ENCODE peak calls at places on chromosomes 1 and 21, in five cellular contexts. One of them, this sample, is unnamed.

GRCh38 chr1:204070895-204071294 is 2.0 kb upstream of the SOX13 start:
- DNase-seq in SK-N-SH: no peak
- DNase-seq in HCT116: no peak
- DNase-seq in GM12878: no peak
- DNase-seq in HepG2: no peak
- DNase-seq in this sample: no peak

GRCh38 chr1:21921100-21921875 is 15.8 kb downstream of the HSPG2 start:
- DNase-seq in SK-N-SH: no peak
- DNase-seq in HepG2: peak
- DNase-seq in HCT116: no peak
- DNase-seq in GM12878: no peak
- DNase-seq in this sample: no peak

GRCh38 chr21:26840206-26840605 is 5.0 kb downstream of the ADAMTS1 start:
- DNase-seq in GM12878: no peak
- DNase-seq in HepG2: no peak
- DNase-seq in HCT116: no peak
- DNase-seq in SK-N-SH: no peak
- DNase-seq in this sample: no peak

GRCh38 chr21:18384771-18385170 is 18.8 kb downstream of the TMPRSS15 start:
- DNase-seq in SK-N-SH: peak
- DNase-seq in HepG2: no peak
- DNase-seq in GM12878: no peak
- DNase-seq in HCT116: no peak
- DNase-seq in this sample: peak

GRCh38 chr21:15293251-15293650 is 228.5 kb upstream of the NRIP1 start:
- DNase-seq in SK-N-SH: no peak
- DNase-seq in HCT116: peak
- DNase-seq in GM12878: no peak
- DNase-seq in HepG2: peak
- DNase-seq in this sample: no peak

GRCh38 chr1:107512836-107513235 is 372.0 kb downstream of the NTNG1 start:
- DNase-seq in HepG2: no peak
- DNase-seq in HCT116: no peak
- DNase-seq in GM12878: no peak
- DNase-seq in SK-N-SH: no peak
- DNase-seq in this sample: no peak

GRCh38 chr1:93177991-93178390 is 2.2 kb downstream of the TMED5 start:
- DNase-seq in GM12878: no peak
- DNase-seq in HepG2: no peak
- DNase-seq in SK-N-SH: no peak
- DNase-seq in HCT116: no peak
- DNase-seq in this sample: no peak

GRCh38 chr1:164774413-164774812 is 215.4 kb downstream of the PBX1 start:
- DNase-seq in GM12878: no peak
- DNase-seq in SK-N-SH: no peak
- DNase-seq in HepG2: no peak
- DNase-seq in HCT116: no peak
- DNase-seq in this sample: no peak

GRCh38 chr1:32335951-32336867 is at the start of gene MARCKSL1:
- DNase-seq in HCT116: peak
- DNase-seq in GM12878: no peak
- DNase-seq in SK-N-SH: peak
- DNase-seq in HepG2: peak
- DNase-seq in this sample: peak

GRCh38 chr1:86758570-86758969 is 54.2 kb downstream of the SH3GLB1 start:
- DNase-seq in HepG2: peak
- DNase-seq in SK-N-SH: no peak
- DNase-seq in HCT116: no peak
- DNase-seq in GM12878: no peak
- DNase-seq in this sample: no peak

GRCh38 chr1:13804240-13804633 is 104.2 kb downstream of the PRDM2 start:
- DNase-seq in HepG2: no peak
- DNase-seq in SK-N-SH: no peak
- DNase-seq in HCT116: no peak
- DNase-seq in GM12878: no peak
- DNase-seq in this sample: no peak

GRCh38 chr1:63116016-63116415 is 206.4 kb upstream of the FOXD3 start:
- DNase-seq in GM12878: no peak
- DNase-seq in HCT116: no peak
- DNase-seq in HepG2: no peak
- DNase-seq in SK-N-SH: no peak
- DNase-seq in this sample: no peak

GRCh38 chr21:45551316-45551715 is 9.1 kb upstream of the SLC19A1 start:
- DNase-seq in SK-N-SH: no peak
- DNase-seq in HepG2: no peak
- DNase-seq in HCT116: peak
- DNase-seq in GM12878: peak
- DNase-seq in this sample: no peak

GRCh38 chr1:208174736-208175507 is 69.3 kb downstream of the PLXNA2 start:
- DNase-seq in GM12878: no peak
- DNase-seq in HepG2: peak
- DNase-seq in HCT116: no peak
- DNase-seq in SK-N-SH: no peak
- DNase-seq in this sample: no peak

GRCh38 chr1:26721669-26722355 is 26.0 kb downstream of the ARID1A start:
- DNase-seq in HepG2: no peak
- DNase-seq in HCT116: no peak
- DNase-seq in SK-N-SH: no peak
- DNase-seq in GM12878: no peak
- DNase-seq in this sample: no peak

GRCh38 chr1:24147194-24147593 is 4.3 kb upstream of the IL22RA1 start:
- DNase-seq in HCT116: no peak
- DNase-seq in GM12878: no peak
- DNase-seq in HepG2: no peak
- DNase-seq in SK-N-SH: no peak
- DNase-seq in this sample: no peak

GRCh38 chr1:48841945-48842344 is 65.3 kb upstream of the BEND5 start:
- DNase-seq in HCT116: no peak
- DNase-seq in GM12878: no peak
- DNase-seq in HepG2: no peak
- DNase-seq in SK-N-SH: no peak
- DNase-seq in this sample: no peak

GRCh38 chr1:151144474-151145157 is 1.8 kb downstream of the SEMA6C start:
- DNase-seq in GM12878: no peak
- DNase-seq in SK-N-SH: no peak
- DNase-seq in HepG2: no peak
- DNase-seq in HCT116: no peak
- DNase-seq in this sample: no peak

GRCh38 chr1:92805216-92805615 is 20.3 kb upstream of the EVI5 start:
- DNase-seq in HCT116: no peak
- DNase-seq in SK-N-SH: no peak
- DNase-seq in HepG2: no peak
- DNase-seq in GM12878: no peak
- DNase-seq in this sample: no peak

GRCh38 chr1:228208831-228209524 is 1.1 kb downstream of the OBSCN start:
- DNase-seq in HCT116: no peak
- DNase-seq in HepG2: no peak
- DNase-seq in GM12878: no peak
- DNase-seq in SK-N-SH: no peak
- DNase-seq in this sample: no peak

GRCh38 chr1:8482844-8483436 is 165.0 kb downstream of the SLC45A1 start:
- DNase-seq in SK-N-SH: no peak
- DNase-seq in HepG2: no peak
- DNase-seq in GM12878: no peak
- DNase-seq in HCT116: no peak
- DNase-seq in this sample: no peak

GRCh38 chr1:201050515-201051277 is 27.2 kb upstream of the KIF21B start:
- DNase-seq in HCT116: no peak
- DNase-seq in GM12878: no peak
- DNase-seq in HepG2: no peak
- DNase-seq in SK-N-SH: no peak
- DNase-seq in this sample: no peak

GRCh38 chr1:201053155-201053860 is 29.8 kb upstream of the KIF21B start:
- DNase-seq in GM12878: no peak
- DNase-seq in HCT116: no peak
- DNase-seq in SK-N-SH: peak
- DNase-seq in HepG2: no peak
- DNase-seq in this sample: no peak

GRCh38 chr1:201048521-201048920 is 25.0 kb upstream of the KIF21B start:
- DNase-seq in GM12878: no peak
- DNase-seq in SK-N-SH: no peak
- DNase-seq in HCT116: no peak
- DNase-seq in HepG2: no peak
- DNase-seq in this sample: no peak

GRCh38 chr1:201051399-201051798 is 27.9 kb upstream of the KIF21B start:
- DNase-seq in HCT116: no peak
- DNase-seq in GM12878: no peak
- DNase-seq in HepG2: no peak
- DNase-seq in SK-N-SH: no peak
- DNase-seq in this sample: no peak

GRCh38 chr1:201049248-201049831 is 25.8 kb upstream of the KIF21B start:
- DNase-seq in HCT116: no peak
- DNase-seq in SK-N-SH: peak
- DNase-seq in HepG2: no peak
- DNase-seq in GM12878: no peak
- DNase-seq in this sample: no peak
- TF ChIP-seq JUND in HCT116: no peak
- TF ChIP-seq JUND in SK-N-SH: no peak
- TF ChIP-seq JUND in HepG2: no peak
- TF ChIP-seq JUND in GM12878: no peak
- TF ChIP-seq JUND in this sample: no peak

GRCh38 chr1:206059354-206059915 is 6.5 kb downstream of the RHEX start:
- DNase-seq in SK-N-SH: no peak
- DNase-seq in GM12878: no peak
- DNase-seq in HepG2: no peak
- DNase-seq in HCT116: no peak
- DNase-seq in this sample: no peak
- TF ChIP-seq JUND in SK-N-SH: no peak
- TF ChIP-seq JUND in GM12878: no peak
- TF ChIP-seq JUND in HepG2: no peak
- TF ChIP-seq JUND in HCT116: no peak
- TF ChIP-seq JUND in this sample: no peak

DNA sequence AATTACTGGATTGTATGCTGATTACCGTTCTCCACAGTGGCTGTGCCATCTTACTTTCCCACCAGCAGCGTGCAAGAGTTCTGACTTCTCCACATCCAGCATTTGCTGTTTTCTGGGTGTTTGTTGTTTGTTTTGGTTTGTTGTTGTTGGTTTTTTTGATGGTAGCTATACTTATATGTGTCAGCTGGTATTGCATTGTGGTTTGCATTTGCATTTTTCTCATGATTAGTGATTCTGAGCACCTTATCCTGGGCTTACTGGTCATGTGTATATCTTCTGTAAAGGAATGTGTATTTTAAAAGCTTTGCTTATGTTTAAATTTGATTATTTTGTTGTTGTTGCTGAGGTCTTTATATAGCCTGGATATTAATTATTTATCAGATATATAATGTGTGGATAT is 66.9 kb upstream of the MAP1LC3C start:
- DNase-seq in HCT116: no peak
- DNase-seq in HepG2: no peak
- DNase-seq in SK-N-SH: no peak
- DNase-seq in GM12878: no peak
- DNase-seq in this sample: no peak
- TF ChIP-seq JUND in HCT116: no peak
- TF ChIP-seq JUND in HepG2: no peak
- TF ChIP-seq JUND in SK-N-SH: no peak
- TF ChIP-seq JUND in GM12878: no peak
- TF ChIP-seq JUND in this sample: no peak

DNA sequence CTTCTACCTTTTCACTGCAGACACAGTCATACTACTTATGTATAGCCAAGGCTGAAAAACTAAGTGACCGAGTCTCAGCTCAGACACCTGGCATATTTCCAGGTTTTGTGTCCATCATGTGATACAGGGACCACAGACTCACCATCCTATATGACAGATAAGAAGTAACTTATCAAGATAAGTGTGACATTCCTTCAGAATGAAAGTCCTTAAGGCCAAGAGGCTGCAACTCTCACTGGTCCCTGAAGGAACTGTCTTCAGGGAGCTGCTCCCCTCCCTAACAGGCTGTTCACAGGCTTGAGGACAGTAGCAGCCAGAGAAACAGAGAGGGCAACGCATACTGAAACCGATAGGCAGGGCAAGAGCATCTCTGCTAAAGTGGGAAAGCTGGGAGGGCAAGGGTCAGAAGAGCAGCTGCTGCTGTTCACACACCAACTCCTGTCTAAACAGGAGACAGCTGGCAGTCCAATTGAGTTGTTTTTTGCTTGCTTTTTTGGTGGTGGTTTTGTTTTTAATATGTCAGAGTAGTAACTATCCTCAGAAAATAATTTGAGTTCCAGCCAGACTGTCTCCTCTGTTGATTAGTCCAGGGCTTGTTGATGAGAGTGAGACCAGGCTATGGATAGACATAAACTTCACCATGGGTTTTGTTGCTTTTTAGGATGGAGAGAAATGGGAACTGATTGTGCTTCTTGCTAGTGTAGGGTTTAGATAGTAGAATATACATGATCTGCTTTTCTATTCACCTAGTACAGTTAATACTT is 67.7 kb downstream of the MACF1 start:
- DNase-seq in SK-N-SH: no peak
- DNase-seq in HepG2: peak
- DNase-seq in HCT116: no peak
- DNase-seq in GM12878: peak
- DNase-seq in this sample: no peak
- TF ChIP-seq JUND in SK-N-SH: no peak
- TF ChIP-seq JUND in HepG2: no peak
- TF ChIP-seq JUND in HCT116: no peak
- TF ChIP-seq JUND in GM12878: no peak
- TF ChIP-seq JUND in this sample: no peak

GRCh38 chr1:234731371-234732085 is 121.5 kb upstream of the IRF2BP2 start:
- DNase-seq in HepG2: peak
- DNase-seq in GM12878: peak
- DNase-seq in HCT116: peak
- DNase-seq in SK-N-SH: no peak
- DNase-seq in this sample: no peak
- TF ChIP-seq JUND in HepG2: no peak
- TF ChIP-seq JUND in GM12878: peak
- TF ChIP-seq JUND in HCT116: peak
- TF ChIP-seq JUND in SK-N-SH: peak
- TF ChIP-seq JUND in this sample: no peak

DNA sequence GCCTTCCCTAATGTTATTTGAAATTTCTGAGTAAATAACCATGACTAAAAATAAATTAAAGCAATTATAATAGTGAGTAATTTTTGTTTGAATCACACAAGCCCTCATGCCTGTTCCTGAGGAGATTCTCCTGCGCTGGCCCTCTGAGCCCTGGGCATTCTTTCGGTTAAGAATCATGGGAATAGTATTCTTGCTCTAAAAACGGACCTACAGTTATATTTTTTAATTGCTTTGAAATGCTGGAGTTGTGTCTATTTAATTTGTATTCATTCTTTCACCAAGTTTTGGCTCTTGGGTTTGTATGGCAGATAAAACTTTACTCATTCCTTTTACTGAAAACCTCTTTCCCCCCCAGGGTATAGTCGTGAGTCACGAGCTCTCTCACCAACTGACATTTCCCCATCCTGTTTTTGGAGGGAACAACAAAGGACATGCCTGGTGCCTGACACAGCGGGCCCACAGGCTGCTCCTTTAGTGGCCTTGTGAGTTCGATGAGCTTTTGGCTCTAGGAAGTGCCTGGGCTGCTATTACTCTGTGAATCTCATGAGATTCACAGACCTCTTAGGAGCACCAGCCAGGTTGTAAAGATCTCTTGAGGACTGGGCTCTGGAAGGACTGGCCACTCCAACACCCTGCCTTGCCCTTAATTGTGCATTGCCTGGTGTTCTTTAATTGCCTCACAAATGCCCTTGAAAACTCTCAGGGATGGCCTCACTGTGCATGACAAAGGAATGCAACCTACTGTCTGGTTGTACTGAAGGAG is 58.6 kb downstream of the DDR2 start:
- DNase-seq in SK-N-SH: no peak
- DNase-seq in GM12878: no peak
- DNase-seq in HCT116: peak
- DNase-seq in HepG2: no peak
- DNase-seq in this sample: no peak
- TF ChIP-seq JUND in SK-N-SH: peak
- TF ChIP-seq JUND in GM12878: no peak
- TF ChIP-seq JUND in HCT116: peak
- TF ChIP-seq JUND in HepG2: no peak
- TF ChIP-seq JUND in this sample: no peak

This sample was measured in T47D.